ENCODE peak calls at places on chromosome 1, in five cellular contexts. C, F, N, I and P are unnamed samples.

GRCh38 chr1:204344665-204345064 is 15.1 kb downstream of the PLEKHA6 start:
- DNase-seq in C (no peak), I (no peak), N (no peak), F (peak), P (no peak)

GRCh38 chr1:172719066-172719627 is 60.2 kb downstream of the FASLG start:
- DNase-seq in F (no peak), N (peak), I (no peak), C (no peak), P (no peak)

GRCh38 chr1:168879906-168880734 is 151.1 kb upstream of the DPT start:
- DNase-seq in I (no peak), C (no peak), N (peak), F (peak), P (peak)

GRCh38 chr1:85365851-85366250 is 89.4 kb upstream of the BCL10 start:
- DNase-seq in N (no peak), F (no peak), C (no peak), I (no peak), P (no peak)

GRCh38 chr1:201260648-201261311 is 22.5 kb upstream of the PKP1 start:
- DNase-seq in F (no peak), C (no peak), N (no peak), I (peak), P (no peak)

GRCh38 chr1:15788624-15789301 is 18.7 kb downstream of the UQCRHL start:
- DNase-seq in C (no peak), F (no peak), I (no peak), N (peak), P (peak)

GRCh38 chr1:55040083-55040952 is 970 bp downstream of the PCSK9 start:
- DNase-seq in N (no peak), F (no peak), I (peak), C (no peak), P (no peak)

GRCh38 chr1:215717677-215718076 is 150.6 kb downstream of the KCTD3 start:
- DNase-seq in N (no peak), C (no peak), I (no peak), F (no peak), P (no peak)

GRCh38 chr1:53568540-53568939 is 109.3 kb downstream of the DMRTB1 start:
- DNase-seq in C (no peak), F (no peak), I (no peak), N (no peak), P (no peak)

GRCh38 chr1:62508187-62508758 is 71.4 kb downstream of the USP1 start:
- DNase-seq in I (no peak), F (no peak), N (peak), C (peak), P (peak)

GRCh38 chr1:201783067-201783466 is 45.9 kb upstream of the IPO9 start:
- DNase-seq in I (no peak), N (no peak), C (no peak), F (no peak), P (peak)

GRCh38 chr1:107851418-107851817 is 113.6 kb downstream of the VAV3 start:
- DNase-seq in F (no peak), I (no peak), C (no peak), N (no peak), P (no peak)

GRCh38 chr1:23865543-23865930 is 2.6 kb downstream of the FUCA1 start:
- DNase-seq in I (no peak), F (no peak), C (no peak), N (peak), P (peak)

GRCh38 chr1:44031900-44032817 is 897 bp upstream of the SLC6A9 start:
- DNase-seq in C (no peak), F (no peak), I (no peak), N (no peak), P (no peak)

GRCh38 chr1:1847061-1847460 is 43.8 kb downstream of the GNB1 start:
- DNase-seq in I (no peak), F (no peak), C (peak), N (no peak), P (peak)

GRCh38 chr1:41918450-41919043 is at the start of gene HIVEP3:
- DNase-seq in C (peak), I (peak), N (peak), F (no peak), P (peak)

GRCh38 chr1:82124987-82125638 is 324.4 kb downstream of the ADGRL2 start:
- DNase-seq in N (no peak), I (no peak), F (no peak), C (no peak), P (no peak)